ENCODE peak calls at places on chromosomes 7 and 10, in ten cellular contexts. One of them, this sample, is unnamed.

GRCh38 chr10:42933454-42934340 is 143.2 kb upstream of the RET start:
- DNase-seq in colonic mucosa: peak; percentile 58
- DNase-seq in mesendoderm: peak; percentile 57
- DNase-seq in endothelial cell of umbilical vein: peak; percentile 21
- DNase-seq in IMR-90: peak; percentile 19
- DNase-seq in mammary epithelial cell: no peak
- DNase-seq in neuronal stem cell: no peak
- DNase-seq in H9: peak; percentile 63
- DNase-seq in PC-3: no peak
- DNase-seq in mesenchymal stem cell: no peak
- DNase-seq in this sample: no peak

GRCh38 chr10:34758447-34758996 is 56.6 kb downstream of the PARD3 start:
- DNase-seq in colonic mucosa: peak; percentile 54
- DNase-seq in mesendoderm: peak; percentile 61
- DNase-seq in endothelial cell of umbilical vein: peak; percentile 71
- DNase-seq in IMR-90: peak; percentile 96
- DNase-seq in mammary epithelial cell: peak; percentile 92
- DNase-seq in neuronal stem cell: no peak
- DNase-seq in H9: no peak
- DNase-seq in PC-3: peak; percentile 100
- DNase-seq in mesenchymal stem cell: peak; percentile 97
- DNase-seq in this sample: peak; percentile 95

GRCh38 chr10:71981024-71981867 is 17.1 kb downstream of the CHST3 start:
- DNase-seq in colonic mucosa: no peak
- DNase-seq in mesendoderm: no peak
- DNase-seq in endothelial cell of umbilical vein: peak; percentile 34
- DNase-seq in IMR-90: no peak
- DNase-seq in mammary epithelial cell: peak; percentile 60
- DNase-seq in neuronal stem cell: no peak
- DNase-seq in H9: no peak
- DNase-seq in PC-3: no peak
- DNase-seq in mesenchymal stem cell: no peak
- DNase-seq in this sample: peak; percentile 70

GRCh38 chr7:5689716-5690115 is 91.7 kb downstream of the RNF216 start:
- DNase-seq in colonic mucosa: no peak
- DNase-seq in mesendoderm: no peak
- DNase-seq in endothelial cell of umbilical vein: no peak
- DNase-seq in IMR-90: no peak
- DNase-seq in mammary epithelial cell: no peak
- DNase-seq in neuronal stem cell: no peak
- DNase-seq in H9: no peak
- DNase-seq in PC-3: no peak
- DNase-seq in mesenchymal stem cell: no peak
- DNase-seq in this sample: no peak

GRCh38 chr7:122520961-122521555 is 177.9 kb downstream of the RNF133 start:
- DNase-seq in colonic mucosa: no peak
- DNase-seq in mesendoderm: peak; percentile 66
- DNase-seq in endothelial cell of umbilical vein: no peak
- DNase-seq in IMR-90: no peak
- DNase-seq in mammary epithelial cell: no peak
- DNase-seq in neuronal stem cell: no peak
- DNase-seq in H9: peak; percentile 53
- DNase-seq in PC-3: no peak
- DNase-seq in mesenchymal stem cell: no peak
- DNase-seq in this sample: no peak

GRCh38 chr7:76338298-76339084 is 20.3 kb downstream of the YWHAG start:
- DNase-seq in colonic mucosa: no peak
- DNase-seq in mesendoderm: peak; percentile 68
- DNase-seq in endothelial cell of umbilical vein: no peak
- DNase-seq in IMR-90: no peak
- DNase-seq in mammary epithelial cell: peak; percentile 83
- DNase-seq in neuronal stem cell: no peak
- DNase-seq in H9: no peak
- DNase-seq in PC-3: peak; percentile 56
- DNase-seq in mesenchymal stem cell: no peak
- DNase-seq in this sample: peak; percentile 47

GRCh38 chr7:106239406-106239805 is 45.4 kb downstream of the NAMPT start:
- DNase-seq in colonic mucosa: no peak
- DNase-seq in mesendoderm: no peak
- DNase-seq in endothelial cell of umbilical vein: no peak
- DNase-seq in IMR-90: no peak
- DNase-seq in mammary epithelial cell: no peak
- DNase-seq in neuronal stem cell: no peak
- DNase-seq in H9: no peak
- DNase-seq in PC-3: peak; percentile 95
- DNase-seq in mesenchymal stem cell: no peak
- DNase-seq in this sample: no peak

GRCh38 chr10:52483587-52483986 is 169.5 kb downstream of the DKK1 start:
- DNase-seq in colonic mucosa: no peak
- DNase-seq in mesendoderm: no peak
- DNase-seq in endothelial cell of umbilical vein: no peak
- DNase-seq in IMR-90: no peak
- DNase-seq in mammary epithelial cell: no peak
- DNase-seq in neuronal stem cell: no peak
- DNase-seq in H9: no peak
- DNase-seq in PC-3: no peak
- DNase-seq in mesenchymal stem cell: no peak
- DNase-seq in this sample: no peak

GRCh38 chr7:12926236-12926635 is 238.8 kb downstream of the ARL4A start:
- DNase-seq in colonic mucosa: no peak
- DNase-seq in mesendoderm: no peak
- DNase-seq in endothelial cell of umbilical vein: peak; percentile 71
- DNase-seq in IMR-90: no peak
- DNase-seq in mammary epithelial cell: no peak
- DNase-seq in neuronal stem cell: no peak
- DNase-seq in H9: no peak
- DNase-seq in PC-3: no peak
- DNase-seq in mesenchymal stem cell: no peak
- DNase-seq in this sample: no peak

GRCh38 chr7:6651866-6652445 is 14.8 kb downstream of the ZNF316 start:
- DNase-seq in colonic mucosa: no peak
- DNase-seq in mesendoderm: no peak
- DNase-seq in endothelial cell of umbilical vein: no peak
- DNase-seq in IMR-90: no peak
- DNase-seq in mammary epithelial cell: no peak
- DNase-seq in neuronal stem cell: no peak
- DNase-seq in H9: no peak
- DNase-seq in PC-3: no peak
- DNase-seq in mesenchymal stem cell: no peak
- DNase-seq in this sample: no peak

GRCh38 chr7:64951250-64951848 is 39.5 kb downstream of the ZNF117 start:
- DNase-seq in colonic mucosa: no peak
- DNase-seq in mesendoderm: peak; percentile 39
- DNase-seq in endothelial cell of umbilical vein: peak; percentile 55
- DNase-seq in IMR-90: peak; percentile 54
- DNase-seq in mammary epithelial cell: peak; percentile 34
- DNase-seq in neuronal stem cell: peak; percentile 2
- DNase-seq in H9: no peak
- DNase-seq in PC-3: peak; percentile 74
- DNase-seq in mesenchymal stem cell: peak; percentile 50
- DNase-seq in this sample: peak; percentile 22

GRCh38 chr10:79248341-79248931 is 98.8 kb upstream of the PPIF start:
- DNase-seq in colonic mucosa: peak; percentile 54
- DNase-seq in mesendoderm: no peak
- DNase-seq in endothelial cell of umbilical vein: no peak
- DNase-seq in IMR-90: no peak
- DNase-seq in mammary epithelial cell: no peak
- DNase-seq in neuronal stem cell: no peak
- DNase-seq in H9: no peak
- DNase-seq in PC-3: no peak
- DNase-seq in mesenchymal stem cell: peak; percentile 66
- DNase-seq in this sample: peak; percentile 56

DNA sequence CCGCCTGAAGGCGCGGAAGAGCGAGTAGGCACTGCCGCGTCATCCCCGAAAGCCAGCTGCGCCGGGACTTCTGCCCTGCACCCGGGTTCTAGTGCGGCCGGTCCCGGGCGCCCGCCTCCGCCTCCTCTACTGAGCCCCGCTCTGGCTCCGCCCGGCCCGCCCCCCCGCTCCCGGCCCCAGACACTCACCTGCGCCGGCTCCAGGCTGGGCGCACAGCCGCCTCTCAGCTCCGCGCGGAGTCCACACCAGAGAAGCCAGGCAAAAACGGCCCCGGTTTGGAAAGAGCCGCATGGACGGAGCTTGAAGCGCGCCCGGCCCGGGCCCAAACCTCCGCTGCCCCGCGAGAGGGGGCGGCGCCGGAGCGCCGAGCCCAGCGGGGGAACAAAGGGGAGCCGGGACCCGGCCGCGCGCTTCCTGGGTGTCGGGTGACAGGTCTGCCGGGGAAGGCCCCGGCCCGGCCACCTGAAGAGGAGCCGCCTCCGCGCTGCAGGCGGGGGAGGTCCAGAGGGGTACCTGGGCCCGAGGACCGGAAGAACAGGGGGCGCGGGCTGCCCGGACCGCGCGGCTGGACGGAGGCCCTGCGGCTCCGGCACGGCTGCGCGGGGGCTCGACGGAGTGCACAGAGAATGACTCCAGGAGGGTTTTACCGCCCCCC is 168.2 kb downstream of the NRF1 start:
- DNase-seq in colonic mucosa: no peak
- DNase-seq in mesendoderm: no peak
- DNase-seq in endothelial cell of umbilical vein: no peak
- DNase-seq in IMR-90: no peak
- DNase-seq in mammary epithelial cell: peak; percentile 82
- DNase-seq in neuronal stem cell: peak; percentile 67
- DNase-seq in H9: no peak
- DNase-seq in PC-3: peak; percentile 46
- DNase-seq in mesenchymal stem cell: no peak
- DNase-seq in this sample: no peak
- H3K27me3 ChIP-seq in colonic mucosa: peaks cover 76% of the 10 kb centered on the region
- H3K27me3 ChIP-seq in mesendoderm: peaks cover 58% of the 10 kb centered on the region
- H3K27me3 ChIP-seq in endothelial cell of umbilical vein: peaks cover 85% of the 10 kb centered on the region
- H3K27me3 ChIP-seq in IMR-90: peaks cover 94% of the 10 kb centered on the region
- H3K27me3 ChIP-seq in mammary epithelial cell: peaks cover 27% of the 10 kb centered on the region
- H3K27me3 ChIP-seq in neuronal stem cell: peaks cover 98% of the 10 kb centered on the region
- H3K27me3 ChIP-seq in H9: peaks cover 55% of the 10 kb centered on the region
- H3K27me3 ChIP-seq in PC-3: no peaks in the 10 kb centered on the region
- H3K27me3 ChIP-seq in mesenchymal stem cell: peaks cover 88% of the 10 kb centered on the region
- H3K27me3 ChIP-seq in this sample: peaks cover 76% of the 10 kb centered on the region

GRCh38 chr7:17769918-17770317 is 170.4 kb downstream of the SNX13 start:
- DNase-seq in colonic mucosa: peak; percentile 70
- DNase-seq in mesendoderm: peak; percentile 81
- DNase-seq in endothelial cell of umbilical vein: peak; percentile 64
- DNase-seq in IMR-90: peak; percentile 75
- DNase-seq in mammary epithelial cell: peak; percentile 58
- DNase-seq in neuronal stem cell: peak; percentile 55
- DNase-seq in H9: peak; percentile 66
- DNase-seq in PC-3: peak; percentile 79
- DNase-seq in mesenchymal stem cell: peak; percentile 74
- DNase-seq in this sample: peak; percentile 38
- H3K27ac ChIP-seq in colonic mucosa: no peak overlapping the region
- H3K27ac ChIP-seq in mesendoderm: no peak overlapping the region
- H3K27ac ChIP-seq in endothelial cell of umbilical vein: no peak overlapping the region
- H3K27ac ChIP-seq in IMR-90: no peak overlapping the region
- H3K27ac ChIP-seq in mammary epithelial cell: no peak overlapping the region
- H3K27ac ChIP-seq in neuronal stem cell: no peak overlapping the region
- H3K27ac ChIP-seq in H9: no peak overlapping the region
- H3K27ac ChIP-seq in PC-3: no peak overlapping the region
- H3K27ac ChIP-seq in mesenchymal stem cell: no peak overlapping the region
- H3K27ac ChIP-seq in this sample: no peak overlapping the region

GRCh38 chr10:56487746-56488145 is 126.7 kb upstream of the ZWINT start:
- DNase-seq in colonic mucosa: no peak
- DNase-seq in mesendoderm: no peak
- DNase-seq in endothelial cell of umbilical vein: no peak
- DNase-seq in IMR-90: no peak
- DNase-seq in mammary epithelial cell: no peak
- DNase-seq in neuronal stem cell: no peak
- DNase-seq in H9: no peak
- DNase-seq in PC-3: no peak
- DNase-seq in mesenchymal stem cell: no peak
- DNase-seq in this sample: no peak
- H3K9ac ChIP-seq in colonic mucosa: no peak overlapping the region
- H3K9ac ChIP-seq in mesendoderm: no peak overlapping the region
- H3K9ac ChIP-seq in endothelial cell of umbilical vein: no peak overlapping the region
- H3K9ac ChIP-seq in IMR-90: no peak overlapping the region
- H3K9ac ChIP-seq in mammary epithelial cell: no peak overlapping the region
- H3K9ac ChIP-seq in neuronal stem cell: no peak overlapping the region
- H3K9ac ChIP-seq in H9: no peak overlapping the region
- H3K9ac ChIP-seq in PC-3: no peak overlapping the region
- H3K9ac ChIP-seq in mesenchymal stem cell: no peak overlapping the region
- H3K9ac ChIP-seq in this sample: no peak overlapping the region

GRCh38 chr7:129797224-129797789 is 155.5 kb downstream of the UBE2H start:
- DNase-seq in colonic mucosa: no peak
- DNase-seq in mesendoderm: peak; percentile 31
- DNase-seq in endothelial cell of umbilical vein: no peak
- DNase-seq in IMR-90: no peak
- DNase-seq in mammary epithelial cell: no peak
- DNase-seq in neuronal stem cell: no peak
- DNase-seq in H9: peak; percentile 53
- DNase-seq in PC-3: no peak
- DNase-seq in mesenchymal stem cell: no peak
- DNase-seq in this sample: no peak
- H3K27me3 ChIP-seq in colonic mucosa: no peaks in the 10 kb centered on the region
- H3K27me3 ChIP-seq in mesendoderm: no peaks in the 10 kb centered on the region
- H3K27me3 ChIP-seq in endothelial cell of umbilical vein: peaks cover 2% of the 10 kb centered on the region
- H3K27me3 ChIP-seq in IMR-90: peaks cover 25% of the 10 kb centered on the region
- H3K27me3 ChIP-seq in mammary epithelial cell: no peaks in the 10 kb centered on the region
- H3K27me3 ChIP-seq in neuronal stem cell: peaks cover 2% of the 10 kb centered on the region
- H3K27me3 ChIP-seq in H9: no peaks in the 10 kb centered on the region
- H3K27me3 ChIP-seq in PC-3: no peaks in the 10 kb centered on the region
- H3K27me3 ChIP-seq in mesenchymal stem cell: peaks cover 53% of the 10 kb centered on the region
- H3K27me3 ChIP-seq in this sample: no peaks in the 10 kb centered on the region

DNA sequence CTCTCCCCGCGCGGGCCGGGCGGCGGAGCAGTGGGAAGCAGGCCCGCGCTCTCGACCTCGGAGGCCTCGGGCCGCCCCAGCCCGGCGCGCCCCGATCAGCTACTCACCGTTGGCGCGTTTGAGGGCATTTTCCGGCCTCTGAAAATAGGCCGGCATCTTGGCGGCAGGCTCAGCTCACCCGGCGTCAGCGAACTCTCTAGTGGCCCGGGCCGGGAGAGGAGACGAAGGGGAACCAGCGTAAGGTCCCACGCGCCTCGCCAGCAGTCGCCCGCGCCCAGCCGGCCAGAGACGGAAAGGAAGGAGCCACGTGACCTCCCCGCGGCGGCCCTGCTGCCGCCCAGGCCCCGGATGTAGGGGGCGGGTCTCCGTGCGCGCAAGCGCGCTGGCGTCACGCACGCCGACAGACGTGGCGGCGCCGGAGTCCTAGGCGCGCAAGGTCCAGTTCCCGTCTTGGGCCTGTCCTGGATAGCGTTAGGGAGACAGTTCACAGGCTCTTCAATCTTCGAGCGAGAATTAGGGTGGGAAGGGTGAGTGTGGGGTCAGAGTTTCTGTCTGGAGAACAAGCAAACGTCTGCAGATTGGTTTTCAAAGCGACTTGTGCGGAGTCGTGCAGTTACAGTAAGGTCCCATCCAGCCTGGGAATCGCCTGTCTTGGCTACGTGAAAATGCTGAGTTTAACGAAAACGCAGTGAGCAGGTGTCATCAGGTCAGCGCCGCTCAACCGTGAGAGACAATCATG is at the start of gene EIF3A:
- DNase-seq in colonic mucosa: peak; percentile 94
- DNase-seq in mesendoderm: peak; percentile 94
- DNase-seq in endothelial cell of umbilical vein: peak; percentile 95
- DNase-seq in IMR-90: peak; percentile 90
- DNase-seq in mammary epithelial cell: peak; percentile 91
- DNase-seq in neuronal stem cell: peak; percentile 89
- DNase-seq in H9: peak; percentile 93
- DNase-seq in PC-3: peak; percentile 88
- DNase-seq in mesenchymal stem cell: peak; percentile 93
- DNase-seq in this sample: peak; percentile 73
- H3K27ac ChIP-seq in colonic mucosa: peak within 1 kb of the TSS; percentile 97
- H3K27ac ChIP-seq in mesendoderm: peak within 1 kb of the TSS; percentile 85
- H3K27ac ChIP-seq in endothelial cell of umbilical vein: peak within 1 kb of the TSS; percentile 94
- H3K27ac ChIP-seq in IMR-90: peak within 1 kb of the TSS; percentile 96
- H3K27ac ChIP-seq in mammary epithelial cell: peak within 1 kb of the TSS; percentile 93
- H3K27ac ChIP-seq in neuronal stem cell: peak within 1 kb of the TSS; percentile 66
- H3K27ac ChIP-seq in H9: peak within 1 kb of the TSS; percentile 91
- H3K27ac ChIP-seq in PC-3: peak within 1 kb of the TSS; percentile 80
- H3K27ac ChIP-seq in mesenchymal stem cell: peak within 1 kb of the TSS; percentile 92
- H3K27ac ChIP-seq in this sample: peak within 1 kb of the TSS; percentile 98

This sample was measured in astrocyte.